ENCODE peak calls at places on chromosomes 16 and 17, in six cellular contexts. Z is T1000; D is dermis microvascular lymphatic vessel endothelial cell; C is stimulated activated CD8-positive, alpha-beta memory T cell treated with anti-CD3 and anti-CD28 coated beads, Interleukin-7, amount 100 ng/mL, for 1 hour; I is Karpas-422; F is activated T-cell treated with anti-CD3 and anti-CD28 coated beads, Interleukin-2, amount 50 U/mL, for 72 hours. N is an unnamed sample.

GRCh38 chr16:714079-714478 is 839 bp upstream of the METRN start:
- DNase-seq in C (no peak), F (no peak), D (no peak), I (no peak), Z (no peak), N (peak; percentile 30)

GRCh38 chr16:66751135-66751991 is at the start of gene DYNC1LI2:
- DNase-seq in C (peak; percentile 65), I (peak; percentile 90), F (peak; percentile 92), D (peak; percentile 23), Z (peak; percentile 73), N (peak; percentile 74)

GRCh38 chr17:49687878-49688491 is 10.1 kb upstream of the SPOP start:
- DNase-seq in D (no peak), Z (no peak), F (no peak), C (no peak), I (no peak), N (peak; percentile 89)

GRCh38 chr16:20372696-20373095 is 20.2 kb upstream of the UMOD start:
- DNase-seq in D (no peak), F (no peak), C (no peak), I (no peak), Z (no peak), N (no peak)

GRCh38 chr16:68749424-68749823 is 12.3 kb downstream of the CDH1 start:
- DNase-seq in I (no peak), D (no peak), Z (no peak), C (no peak), F (no peak), N (no peak)

GRCh38 chr16:82834156-82834758 is 207.5 kb downstream of the CDH13 start:
- DNase-seq in D (no peak), I (peak; percentile 54), C (no peak), F (no peak), Z (no peak), N (no peak)

GRCh38 chr17:56653877-56654276 is 60.4 kb downstream of the NOG start:
- DNase-seq in D (no peak), F (peak; percentile 66), C (peak; percentile 6), Z (peak; percentile 10), I (peak; percentile 75), N (peak; percentile 52)

GRCh38 chr17:42294469-42295398 is 6.4 kb downstream of the STAT5A start:
- DNase-seq in Z (no peak), F (no peak), D (no peak), C (no peak), I (no peak), N (no peak)

GRCh38 chr16:88552815-88553214 is 17.4 kb upstream of the ZC3H18 start:
- DNase-seq in C (no peak), Z (no peak), F (no peak), I (no peak), D (no peak), N (no peak)

GRCh38 chr17:47907932-47908562 is 12.0 kb downstream of the SP2 start:
- DNase-seq in I (no peak), Z (no peak), F (no peak), D (no peak), C (no peak), N (no peak)

GRCh38 chr17:74601944-74602572 is 10.0 kb upstream of the CD300LD start:
- DNase-seq in Z (no peak), I (peak; percentile 76), F (peak; percentile 44), C (no peak), D (peak; percentile 17), N (peak; percentile 54)

GRCh38 chr16:73251608-73252007 is 203.7 kb upstream of the ZFHX3 start:
- DNase-seq in D (no peak), C (no peak), F (no peak), I (no peak), Z (no peak), N (no peak)

GRCh38 chr16:86002178-86002577 is 103.2 kb downstream of the IRF8 start:
- DNase-seq in F (no peak), I (no peak), C (no peak), Z (no peak), D (no peak), N (no peak)

GRCh38 chr17:45432405-45433113 is at the start of gene ARHGAP27:
- DNase-seq in D (peak; percentile 39), F (peak; percentile 41), C (no peak), Z (no peak), I (peak; percentile 59), N (peak; percentile 64)

GRCh38 chr16:3937066-3937875 is 56.8 kb upstream of the CREBBP start:
- DNase-seq in F (no peak), I (no peak), C (no peak), D (no peak), Z (no peak), N (no peak)

GRCh38 chr17:40242774-40243173 is 23.7 kb downstream of the WIPF2 start:
- DNase-seq in F (no peak), Z (no peak), C (no peak), I (no peak), D (no peak), N (no peak)

GRCh38 chr17:82926716-82927115 is 86.9 kb upstream of the ZNF750 start:
- DNase-seq in F (no peak), I (no peak), Z (no peak), D (no peak), C (no peak), N (no peak)

GRCh38 chr17:34207572-34207971 is 47.5 kb upstream of the CCL2 start:
- DNase-seq in I (no peak), F (no peak), Z (no peak), C (no peak), D (no peak), N (no peak)

GRCh38 chr16:53768167-53768566 is 64.2 kb downstream of the FTO start:
- DNase-seq in Z (no peak), I (peak; percentile 42), F (no peak), D (no peak), C (no peak), N (no peak)

GRCh38 chr16:13848795-13849194 is 71.2 kb upstream of the ERCC4 start:
- DNase-seq in D (no peak), I (no peak), F (no peak), Z (no peak), C (no peak), N (no peak)

GRCh38 chr16:67949645-67950044 is 5.7 kb upstream of the LCAT start:
- DNase-seq in D (no peak), F (no peak), C (no peak), Z (no peak), I (no peak), N (no peak)

GRCh38 chr17:61701334-61701733 is 110.3 kb upstream of the NACA2 start:
- DNase-seq in Z (no peak), F (no peak), C (no peak), I (no peak), D (no peak), N (no peak)